ENCODE peak calls at places on chromosomes 2 and 18, in four cellular contexts. J, V, R and M are unnamed samples.

GRCh38 chr2:125696573-125696972 is 959.4 kb upstream of the GYPC start:
- DNase-seq in J (no peak), V (no peak), R (no peak), M (peak)

GRCh38 chr2:157173740-157174184 is 83.7 kb upstream of the GALNT5 start:
- DNase-seq in J (no peak), V (no peak), R (no peak), M (no peak)

GRCh38 chr18:63267990-63268721 is 51.4 kb downstream of the BCL2 start:
- DNase-seq in J (no peak), V (no peak), R (no peak), M (no peak)

GRCh38 chr2:219125225-219125885 is 35.3 kb downstream of the NHEJ1 start:
- DNase-seq in J (peak), V (no peak), R (peak), M (no peak)

GRCh38 chr2:212987492-212987891 is 163.9 kb downstream of the IKZF2 start:
- DNase-seq in J (no peak), V (no peak), R (no peak), M (no peak)

GRCh38 chr2:201129044-201129505 is 13.1 kb downstream of the CFLAR start:
- DNase-seq in J (peak), V (no peak), R (peak), M (no peak)

GRCh38 chr2:15275341-15275740 is 285.8 kb downstream of the NBAS start:
- DNase-seq in J (peak), V (no peak), R (no peak), M (no peak)

GRCh38 chr2:213068681-213069359 is 82.6 kb downstream of the IKZF2 start:
- DNase-seq in J (no peak), V (no peak), R (no peak), M (no peak)

DNA sequence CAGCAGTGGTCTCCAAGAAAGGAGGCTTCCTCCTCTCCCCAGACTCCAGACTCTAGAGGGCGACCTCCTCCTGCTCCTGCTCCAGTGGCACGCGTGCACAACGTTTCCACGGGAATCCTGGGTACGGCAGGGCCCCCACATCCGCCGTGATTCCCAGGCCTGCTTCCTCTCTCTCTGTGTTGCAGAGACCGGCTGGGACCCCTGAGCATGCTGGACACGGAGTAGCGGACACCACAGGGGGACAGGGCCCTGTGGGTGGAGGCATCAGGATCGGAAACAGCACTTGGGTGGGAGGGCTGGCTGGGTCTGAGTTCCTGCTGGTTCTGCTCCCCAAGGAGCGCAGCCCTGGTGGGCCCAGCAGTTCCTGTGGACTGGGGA is 75.9 kb upstream of the SLC35G4 start:
- DNase-seq in J (no peak), V (no peak), R (no peak), M (no peak)
- TF ChIP-seq TARDBP in J (no peak), V (no peak), R (no peak), M (no peak)

GRCh38 chr18:79882522-79883241 is 68.8 kb downstream of the SLC66A2 start:
- DNase-seq in J (no peak), V (no peak), R (no peak), M (no peak)
- TF ChIP-seq FOXK2 in J (no peak), V (no peak), R (no peak), M (no peak)

GRCh38 chr2:145277922-145278321 is 758.0 kb upstream of the ZEB2 start:
- DNase-seq in J (no peak), V (no peak), R (no peak), M (no peak)

DNA sequence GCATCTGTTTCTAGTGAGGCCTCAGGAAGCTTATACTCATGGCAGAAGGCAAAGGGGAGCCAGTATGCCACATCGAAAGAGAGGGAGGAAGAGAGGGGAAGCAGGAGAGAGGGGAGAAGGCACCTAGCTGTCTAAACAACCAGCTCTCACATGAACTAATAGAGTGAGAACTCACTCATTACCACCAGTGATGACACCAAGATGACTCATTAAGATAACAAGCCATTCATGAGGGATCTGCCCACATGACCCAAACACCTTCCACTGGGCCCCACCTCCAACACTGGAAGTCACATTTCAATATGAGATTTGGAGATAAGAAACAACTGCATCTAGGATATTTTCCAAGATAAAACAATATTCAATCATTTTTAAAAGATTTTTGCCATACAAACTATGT is 753.9 kb upstream of the ZEB2 start:
- DNase-seq in J (no peak), V (no peak), R (no peak), M (no peak)
- TF ChIP-seq TARDBP in J (no peak), V (no peak), R (no peak), M (no peak)

DNA sequence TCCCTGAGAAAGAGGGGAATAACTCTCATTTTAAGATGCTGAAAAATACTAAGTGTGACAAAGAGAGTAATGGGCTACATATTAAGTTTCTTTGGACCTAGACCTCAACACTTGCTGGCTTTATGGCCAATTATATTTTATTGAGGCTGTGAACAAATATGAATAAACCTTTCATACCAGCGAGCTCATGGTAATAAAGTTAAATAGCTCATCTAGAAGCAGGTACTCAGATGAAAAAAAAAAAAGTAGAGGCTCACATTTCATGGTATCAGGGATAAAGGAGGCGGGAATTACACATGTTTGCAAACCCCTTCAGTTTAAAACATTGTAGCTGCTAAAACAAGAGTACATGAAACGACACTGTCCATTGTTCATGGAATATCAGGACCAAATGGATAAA is 75.6 kb downstream of the DOCK10 start:
- DNase-seq in J (no peak), V (no peak), R (no peak), M (no peak)
- TF ChIP-seq FOXK2 in J (no peak), V (no peak), R (no peak), M (no peak)

DNA sequence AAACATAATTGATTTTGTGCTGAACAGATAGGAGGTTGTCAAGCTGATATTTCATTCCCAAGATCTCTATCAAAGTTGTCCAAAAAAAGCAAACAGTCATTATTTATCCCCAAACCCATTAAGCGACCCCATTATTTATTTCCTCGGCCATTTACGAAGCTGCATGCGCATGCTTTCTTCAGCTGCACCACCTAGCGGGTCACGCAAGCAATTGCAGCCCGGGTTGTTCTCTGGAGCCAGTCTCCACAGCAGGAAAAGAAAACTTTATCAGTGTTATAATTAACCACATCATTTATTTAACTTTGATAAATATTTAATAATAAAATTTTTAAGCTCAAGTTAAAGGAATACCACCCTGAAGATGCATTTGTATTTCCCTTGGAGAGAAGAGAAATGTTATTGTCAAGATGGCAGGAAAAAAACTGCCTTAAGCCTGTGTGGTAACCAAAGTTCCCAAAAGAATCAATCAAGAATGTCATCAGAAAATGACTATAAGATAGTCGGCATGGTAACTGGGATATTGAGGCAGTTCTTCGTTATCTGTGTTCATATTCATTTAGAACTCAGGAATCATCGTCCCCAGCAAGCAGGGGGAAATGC is 304.7 kb downstream of the FBXO15 start:
- DNase-seq in J (peak), V (peak), R (peak), M (peak)
- TF ChIP-seq TARDBP in J (no peak), V (no peak), R (no peak), M (no peak)

GRCh38 chr2:208235860-208236259 is 19.0 kb downstream of the IDH1 start:
- DNase-seq in J (no peak), V (no peak), R (no peak), M (no peak)
- TF ChIP-seq FOXK2 in J (no peak), V (no peak), R (no peak), M (no peak)

GRCh38 chr2:50433635-50434034 is 598.3 kb downstream of the NRXN1 start:
- DNase-seq in J (no peak), V (no peak), R (no peak), M (no peak)

GRCh38 chr2:50443868-50444267 is 588.1 kb downstream of the NRXN1 start:
- DNase-seq in J (no peak), V (no peak), R (no peak), M (no peak)

GRCh38 chr2:50444286-50444685 is 587.6 kb downstream of the NRXN1 start:
- DNase-seq in J (no peak), V (no peak), R (no peak), M (peak)

GRCh38 chr2:50438293-50438692 is 593.6 kb downstream of the NRXN1 start:
- DNase-seq in J (no peak), V (no peak), R (no peak), M (no peak)
- TF ChIP-seq TARDBP in J (no peak), V (no peak), R (no peak), M (no peak)

GRCh38 chr2:52974127-52974526 is 793.5 kb upstream of the CHAC2 start:
- DNase-seq in J (no peak), V (no peak), R (no peak), M (no peak)

GRCh38 chr2:52976132-52976949 is 791.3 kb upstream of the CHAC2 start:
- DNase-seq in J (no peak), V (no peak), R (no peak), M (peak)
- TF ChIP-seq FOXK2 in J (no peak), V (no peak), R (no peak), M (no peak)

GRCh38 chr2:226773291-226773690 is 26.3 kb downstream of the IRS1 start:
- DNase-seq in J (no peak), V (no peak), R (no peak), M (no peak)

GRCh38 chr2:226775032-226775509 is 24.5 kb downstream of the IRS1 start:
- DNase-seq in J (no peak), V (no peak), R (no peak), M (no peak)

GRCh38 chr2:226771067-226771466 is 28.6 kb downstream of the IRS1 start:
- DNase-seq in J (no peak), V (no peak), R (no peak), M (no peak)

GRCh38 chr2:226776104-226776503 is 23.5 kb downstream of the IRS1 start:
- DNase-seq in J (no peak), V (no peak), R (no peak), M (no peak)

DNA sequence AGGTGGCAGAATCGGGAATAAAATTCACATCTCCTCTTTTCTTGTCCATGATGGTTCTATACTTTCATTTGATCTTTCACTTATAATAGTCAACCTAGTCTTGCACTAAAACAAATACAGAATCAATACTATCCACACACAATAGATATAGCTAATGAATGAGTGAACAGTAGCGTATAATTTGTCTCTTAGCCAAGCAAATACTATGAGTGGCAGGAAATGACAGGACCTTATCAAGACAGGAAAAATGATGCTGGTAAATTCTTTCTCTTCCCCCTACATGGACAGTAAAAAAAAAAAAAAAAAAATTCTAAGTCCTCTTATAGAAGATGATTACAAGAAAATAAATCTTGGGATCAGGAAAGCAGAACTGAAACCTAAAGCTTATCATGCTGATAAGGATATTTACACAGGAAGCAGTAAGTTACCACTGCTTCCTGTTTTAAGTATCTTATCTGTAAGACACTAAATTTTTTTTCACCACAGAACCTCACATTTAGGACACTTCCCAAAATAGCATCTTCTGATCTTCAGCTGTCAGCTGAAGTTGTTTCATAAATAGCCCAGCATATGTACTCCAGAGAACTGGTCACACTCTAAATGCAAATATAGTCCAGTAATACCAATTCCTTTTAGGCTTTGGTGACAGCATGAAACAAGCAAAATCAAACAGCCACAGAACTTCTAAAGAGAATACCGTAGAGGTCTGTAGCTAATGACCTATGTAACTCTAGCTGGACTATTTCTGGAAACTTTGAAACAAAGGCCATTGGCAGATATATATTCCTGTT is 27.0 kb downstream of the IRS1 start:
- DNase-seq in J (peak), V (peak), R (peak), M (no peak)
- TF ChIP-seq TARDBP in J (no peak), V (no peak), R (no peak), M (no peak)

GRCh38 chr2:104088745-104089144 is 765.2 kb upstream of the POU3F3 start:
- DNase-seq in J (no peak), V (no peak), R (no peak), M (no peak)

GRCh38 chr2:104090407-104090806 is 763.5 kb upstream of the POU3F3 start:
- DNase-seq in J (no peak), V (no peak), R (no peak), M (no peak)

DNA sequence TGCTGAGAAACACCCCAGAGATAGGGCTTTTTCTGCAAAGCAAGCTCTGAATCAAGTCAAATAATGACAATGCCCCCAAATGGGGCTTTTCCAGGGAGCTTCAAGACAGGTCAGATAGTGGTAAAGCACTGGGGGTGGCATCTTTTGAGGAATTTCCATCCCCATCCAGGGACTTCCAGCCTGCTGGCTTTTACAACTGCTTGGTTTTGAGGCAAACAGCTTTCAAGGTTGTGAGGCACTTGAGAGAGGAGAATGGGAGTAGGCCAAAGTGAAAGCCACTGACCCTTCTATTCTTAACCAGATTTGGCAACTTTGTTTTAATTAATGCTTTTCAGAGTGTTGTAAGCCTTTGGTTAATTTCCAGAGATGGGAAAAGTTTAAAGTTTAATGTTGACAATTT is 762.0 kb upstream of the POU3F3 start:
- DNase-seq in J (no peak), V (no peak), R (no peak), M (no peak)
- TF ChIP-seq FOXK2 in J (no peak), V (no peak), R (no peak), M (no peak)